ENCODE peak calls at places on chromosomes 2 and 18, in ten cellular contexts. X is left ventricle myocardium inferior, S is cardiac muscle cell, C is A673, Y is brain microvascular endothelial cell, M is upper lobe of right lung, W is DND-41, G is right cardiac atrium, R is uterus, D is thyroid gland. Q is an unnamed sample. For H3K27me3, the result is how much of the 10 kb centered on the place peaks cover.

GRCh38 chr18:8785855-8786765 is 80.8 kb downstream of the MTCL1 start:
- DNase-seq in X (no peak), R (no peak), W (no peak), D (no peak), C (no peak), Y (no peak), G (no peak), M (no peak), S (no peak), Q (no peak)

GRCh38 chr18:57480724-57481123 is 45.5 kb downstream of the ONECUT2 start:
- DNase-seq in R (no peak), W (no peak), M (no peak), D (no peak), C (no peak), X (no peak), G (no peak), S (no peak), Y (no peak), Q (no peak)

GRCh38 chr2:212939777-212940531 is 211.5 kb downstream of the IKZF2 start:
- DNase-seq in G (no peak), R (no peak), C (no peak), X (no peak), M (peak), Y (no peak), S (no peak), W (no peak), D (peak), Q (no peak)

GRCh38 chr18:79889569-79889968 is 61.9 kb downstream of the SLC66A2 start:
- DNase-seq in C (no peak), R (no peak), S (no peak), Y (no peak), W (no peak), M (peak), D (no peak), G (no peak), X (no peak), Q (no peak)

GRCh38 chr2:62150597-62151305 is 45.2 kb upstream of the B3GNT2 start:
- DNase-seq in M (no peak), X (no peak), R (no peak), W (no peak), G (no peak), S (no peak), Y (no peak), D (no peak), C (no peak), Q (no peak)

GRCh38 chr2:46985512-46985911 is 69.9 kb upstream of the MCFD2 start:
- DNase-seq in S (no peak), D (no peak), M (no peak), C (no peak), Y (peak), X (no peak), R (no peak), W (no peak), G (no peak), Q (peak)

GRCh38 chr18:59067873-59068272 is 71.8 kb upstream of the SEC11C start:
- DNase-seq in S (peak), D (peak), X (no peak), R (no peak), W (peak), Y (peak), C (peak), M (no peak), G (no peak), Q (no peak)

GRCh38 chr2:173831312-173832229 is 133.6 kb downstream of the SP3 start:
- DNase-seq in R (peak), C (peak), Y (peak), G (peak), S (peak), M (no peak), X (peak), D (no peak), W (peak), Q (peak)

GRCh38 chr2:112033600-112033999 is 21.5 kb upstream of the TMEM87B start:
- DNase-seq in Y (peak), X (no peak), C (no peak), W (no peak), G (no peak), M (no peak), D (no peak), S (no peak), R (no peak), Q (no peak)

GRCh38 chr2:165778653-165779451 is 15.2 kb downstream of the GALNT3 start:
- DNase-seq in D (no peak), C (peak), S (no peak), R (no peak), X (no peak), M (no peak), Y (no peak), W (peak), G (no peak), Q (no peak)

GRCh38 chr2:9757430-9758287 is 85.6 kb upstream of the TAF1B start:
- DNase-seq in M (peak), Y (no peak), D (peak), S (peak), G (peak), X (peak), W (no peak), R (no peak), C (peak), Q (peak)

GRCh38 chr2:239549711-239550265 is 149.0 kb upstream of the HDAC4 start:
- DNase-seq in Y (no peak), G (no peak), S (no peak), R (no peak), M (no peak), X (no peak), W (peak), D (no peak), C (no peak), Q (no peak)

GRCh38 chr18:13562494-13563029 is 163.8 kb downstream of the FAM210A start:
- DNase-seq in D (peak), W (no peak), C (no peak), X (no peak), S (peak), G (no peak), Y (no peak), R (no peak), M (peak), Q (no peak)

GRCh38 chr18:23689031-23689615 is at the start of gene LAMA3:
- DNase-seq in Y (no peak), G (peak), R (peak), W (no peak), D (peak), M (peak), X (peak), S (peak), C (peak), Q (peak)

GRCh38 chr2:84022810-84023431 is 436.2 kb downstream of the SUCLG1 start:
- DNase-seq in Y (peak), R (no peak), D (peak), W (peak), C (peak), X (no peak), S (peak), G (no peak), M (no peak), Q (no peak)

GRCh38 chr2:109242654-109243331 is 113.8 kb downstream of the SH3RF3 start:
- DNase-seq in C (no peak), M (peak), Y (peak), W (no peak), R (peak), D (no peak), G (peak), X (peak), S (no peak), Q (peak)

GRCh38 chr2:5453224-5453623 is 239.0 kb upstream of the SOX11 start:
- DNase-seq in W (no peak), G (no peak), C (no peak), S (no peak), X (no peak), R (no peak), Y (no peak), M (no peak), D (no peak), Q (no peak)

GRCh38 chr2:2291500-2292260 is 39.4 kb downstream of the MYT1L start:
- DNase-seq in R (no peak), G (peak), M (no peak), W (no peak), S (peak), Y (no peak), C (no peak), X (peak), D (peak), Q (no peak)

GRCh38 chr2:149984311-149984710 is 396.7 kb upstream of the MMADHC start:
- DNase-seq in R (no peak), X (no peak), M (no peak), G (no peak), W (no peak), C (no peak), S (no peak), Y (no peak), D (no peak), Q (no peak)

GRCh38 chr2:219997341-219997851 is 370.0 kb downstream of the SLC4A3 start:
- DNase-seq in X (peak), M (no peak), R (peak), C (peak), Y (peak), D (peak), G (peak), S (peak), W (peak), Q (no peak)

GRCh38 chr2:151381266-151381665 is 23.9 kb downstream of the TNFAIP6 start:
- DNase-seq in G (no peak), W (no peak), M (no peak), X (no peak), S (no peak), C (no peak), D (no peak), Y (peak), R (no peak), Q (no peak)

GRCh38 chr2:6999161-6999877 is 82.1 kb downstream of the RNF144A start:
- DNase-seq in Y (no peak), C (no peak), X (no peak), G (no peak), M (no peak), S (no peak), W (no peak), R (no peak), D (peak), Q (no peak)

GRCh38 chr2:105775809-105776559 is 31.3 kb downstream of the NCK2 start:
- DNase-seq in D (no peak), C (no peak), Y (no peak), R (no peak), S (no peak), G (no peak), M (no peak), X (no peak), W (peak), Q (no peak)

GRCh38 chr2:176110975-176111663 is 4.0 kb downstream of the HOXD11 start:
- DNase-seq in G (peak), M (no peak), C (peak), S (peak), X (no peak), Y (no peak), W (no peak), D (peak), R (peak), Q (no peak)

GRCh38 chr2:70192516-70192915 is 1.7 kb upstream of the C2orf42 start:
- DNase-seq in M (no peak), D (no peak), S (no peak), C (no peak), Y (no peak), G (no peak), X (no peak), W (no peak), R (no peak), Q (no peak)

GRCh38 chr18:7221424-7222155 is 9.3 kb upstream of the LRRC30 start:
- DNase-seq in Y (peak), M (no peak), S (peak), X (no peak), C (peak), R (no peak), D (peak), G (no peak), W (peak), Q (peak)

GRCh38 chr2:202717598-202718310 is 83.0 kb downstream of the FAM117B start:
- DNase-seq in D (no peak), W (no peak), M (no peak), S (no peak), Y (no peak), C (no peak), G (no peak), X (no peak), R (no peak), Q (no peak)

GRCh38 chr2:22893773-22894517 is 491.0 kb upstream of the KLHL29 start:
- DNase-seq in X (no peak), W (no peak), D (no peak), S (no peak), G (no peak), Y (no peak), M (no peak), R (no peak), C (no peak), Q (no peak)

GRCh38 chr2:143720093-143720664 is 591.0 kb downstream of the ARHGAP15 start:
- DNase-seq in M (no peak), S (no peak), X (no peak), Y (no peak), W (no peak), R (no peak), C (no peak), D (no peak), G (no peak), Q (no peak)

GRCh38 chr2:104447831-104448434 is 406.0 kb upstream of the POU3F3 start:
- DNase-seq in C (no peak), R (no peak), M (no peak), Y (no peak), G (no peak), S (no peak), W (no peak), D (no peak), X (no peak), Q (no peak)

GRCh38 chr2:176848844-176849243 is 363.8 kb upstream of the HNRNPA3 start:
- DNase-seq in X (no peak), Y (no peak), S (no peak), R (no peak), M (no peak), W (no peak), G (no peak), C (no peak), D (no peak), Q (no peak)

GRCh38 chr2:201975434-201975833 is 58.2 kb upstream of the FZD7 start:
- DNase-seq in X (no peak), S (no peak), D (no peak), R (no peak), G (no peak), M (no peak), C (no peak), W (no peak), Y (no peak), Q (no peak)

DNA sequence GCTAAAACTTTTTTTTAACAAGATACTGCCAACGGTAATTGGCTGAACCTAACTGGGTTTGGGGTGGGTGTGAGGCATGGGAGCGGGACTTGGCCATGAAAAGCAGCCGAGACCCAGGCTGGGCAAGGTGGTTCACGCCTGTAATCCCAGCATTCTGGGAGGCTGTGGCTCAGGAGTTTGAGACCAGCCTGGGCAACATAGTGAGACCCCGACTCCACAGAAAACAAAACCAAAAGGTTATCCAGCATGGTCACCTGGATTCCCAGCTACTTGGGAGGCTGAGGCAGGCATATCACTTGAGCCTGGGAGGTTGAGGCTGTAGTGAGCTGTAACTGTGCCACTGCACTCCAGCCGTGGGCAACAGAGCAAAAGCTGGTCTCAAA is 11.0 kb upstream of the SEMA4C start:
- DNase-seq in C (no peak), Y (no peak), D (no peak), W (no peak), G (no peak), X (no peak), S (no peak), M (no peak), R (no peak), Q (no peak)
- H3K4me3 ChIP-seq in C (no peak), Y (no peak), D (no peak), W (no peak), G (no peak), X (no peak), S (no peak), M (no peak), R (no peak), Q (no peak)

DNA sequence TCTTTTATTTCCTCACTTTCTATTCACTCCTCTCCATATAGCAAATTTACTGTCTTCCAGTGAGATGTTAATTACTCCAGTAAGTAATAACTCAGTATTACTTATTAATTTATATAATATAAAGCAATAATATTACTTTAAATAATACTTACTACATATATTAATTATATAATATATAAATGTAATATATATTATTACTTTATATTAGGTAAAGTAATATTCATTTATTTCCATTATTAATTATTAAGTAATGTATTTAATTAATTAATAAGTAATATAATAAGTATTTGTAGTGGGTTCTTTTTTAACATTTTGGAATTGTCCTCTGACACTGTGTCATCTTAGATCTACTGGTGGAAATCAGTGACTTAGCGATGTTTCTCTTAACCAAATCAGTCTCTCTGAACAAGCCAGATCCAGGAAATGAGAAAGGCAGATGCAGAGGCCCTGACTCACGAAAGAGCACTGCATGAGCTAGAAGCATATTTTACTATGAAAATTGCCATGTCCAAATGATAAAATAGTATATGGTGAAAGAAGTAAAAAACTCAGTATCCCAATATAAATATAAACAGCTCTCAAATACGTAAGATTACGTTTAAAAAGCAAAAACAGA is 115.9 kb downstream of the DSEL start:
- DNase-seq in G (no peak), M (no peak), X (no peak), W (no peak), C (no peak), S (no peak), D (no peak), R (no peak), Y (peak), Q (no peak)
- H3K27ac ChIP-seq in G (no peak), M (no peak), X (no peak), W (no peak), C (no peak), S (no peak), D (no peak), R (no peak), Y (peak), Q (no peak)

DNA sequence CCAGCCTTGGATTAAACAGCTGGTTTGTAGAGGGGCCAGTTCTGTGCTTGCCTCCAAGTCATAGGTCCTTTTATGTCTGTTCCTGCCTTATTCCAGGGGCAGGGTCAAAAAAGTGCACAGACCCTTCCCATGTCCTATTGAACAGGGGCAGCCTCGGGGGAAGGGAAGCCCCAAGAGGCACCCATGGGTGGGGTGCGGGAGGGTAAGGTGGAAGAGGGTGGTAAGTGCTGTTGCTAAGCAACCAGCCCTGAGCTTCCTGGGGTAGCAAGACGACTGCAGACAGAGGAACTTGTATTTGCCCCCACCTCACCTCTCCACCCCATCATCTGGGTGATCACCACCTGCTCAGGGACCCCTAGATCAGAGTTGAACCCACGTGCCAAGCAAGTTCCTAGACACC is 7.7 kb downstream of the DNMT3A start:
- DNase-seq in D (no peak), W (no peak), S (no peak), X (peak), G (no peak), M (no peak), C (no peak), R (no peak), Y (no peak), Q (no peak)
- H3K27me3 ChIP-seq in D (under half), W (under half), S (under half), X (under half), G (under half), M (under half), C (under half), R (under half), Y (under half), Q (under half)

GRCh38 chr2:48613211-48613610 is 4.4 kb upstream of the GTF2A1L start:
- DNase-seq in Y (no peak), X (no peak), G (no peak), W (no peak), M (no peak), S (no peak), R (no peak), C (no peak), D (no peak), Q (no peak)

GRCh38 chr2:48605482-48606175 is 12.0 kb upstream of the GTF2A1L start:
- DNase-seq in W (no peak), M (no peak), X (no peak), G (no peak), Y (no peak), C (no peak), D (no peak), R (no peak), S (no peak), Q (no peak)

DNA sequence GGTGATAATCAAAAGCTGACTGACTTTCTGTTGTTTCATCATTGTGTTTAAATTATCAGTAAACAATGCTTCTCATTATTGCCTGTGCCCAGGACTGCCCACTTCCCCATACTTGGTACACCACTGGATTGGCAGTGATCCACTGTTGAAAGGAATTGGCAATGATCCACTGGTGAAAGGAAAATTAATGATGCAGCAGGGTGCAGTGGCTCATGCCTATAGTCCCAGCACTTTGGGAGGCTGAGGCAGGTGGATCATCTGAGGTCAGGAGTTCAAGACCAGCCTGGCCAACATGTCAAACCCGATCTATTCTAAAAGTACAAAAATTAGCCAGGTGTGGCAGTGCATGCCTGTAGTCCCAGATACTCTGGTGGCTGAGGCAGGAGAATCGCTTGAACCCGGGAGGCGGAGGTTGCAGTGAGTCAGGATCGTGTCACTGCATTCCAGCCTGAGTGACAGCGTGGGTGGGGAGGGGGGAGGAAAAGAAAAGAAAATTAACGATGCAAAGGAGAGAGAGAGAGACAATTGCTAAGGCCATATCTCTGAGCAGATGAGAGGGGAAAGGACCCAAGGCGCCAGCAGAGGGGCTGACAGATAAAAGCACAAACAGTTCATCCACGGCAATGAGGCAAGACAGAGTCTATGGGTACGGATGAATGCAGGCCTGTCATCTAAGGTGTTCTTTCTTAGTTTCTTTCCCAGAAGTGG is 10.2 kb upstream of the GTF2A1L start:
- DNase-seq in M (no peak), Y (peak), R (no peak), C (no peak), S (no peak), X (no peak), W (no peak), D (no peak), G (no peak), Q (no peak)
- H3K4me3 ChIP-seq in M (no peak), Y (no peak), R (no peak), C (no peak), S (no peak), X (no peak), W (no peak), D (no peak), G (no peak), Q (no peak)

GRCh38 chr2:29000954-29001353 is 19.9 kb downstream of the TOGARAM2 start:
- DNase-seq in D (no peak), R (no peak), M (no peak), C (no peak), W (no peak), G (no peak), Y (no peak), S (no peak), X (no peak), Q (no peak)
- H3K27ac ChIP-seq in D (no peak), R (no peak), M (no peak), C (no peak), W (no peak), G (no peak), Y (no peak), S (no peak), X (no peak), Q (no peak)

GRCh38 chr2:190782264-190782663 is 98.4 kb upstream of the GLS start:
- DNase-seq in C (no peak), S (no peak), W (no peak), X (no peak), D (no peak), M (no peak), R (no peak), Y (no peak), G (no peak), Q (no peak)
- H3K27me3 ChIP-seq in C (under half), S (under half), W (under half), X (under half), D (under half), M (under half), R (under half), Y (under half), G (under half), Q (under half)

GRCh38 chr18:62384610-62385097 is 59.5 kb downstream of the TNFRSF11A start:
- DNase-seq in G (no peak), Y (no peak), X (no peak), D (no peak), R (no peak), W (no peak), M (no peak), C (no peak), S (no peak), Q (no peak)
- H3K4me3 ChIP-seq in G (peak), Y (peak), X (peak), D (peak), R (no peak), W (no peak), M (no peak), C (no peak), S (no peak), Q (peak)

Q was measured in psoas muscle.